ENCODE peak calls at places on chromosomes 1 and 21, in eight cellular contexts. W, N, D, C, Q, V, J and T are unnamed samples.

GRCh38 chr1:80656628-80657019 is 1144.1 kb upstream of the ADGRL2 start:
- DNase-seq in W (no peak), Q (no peak), D (no peak), V (peak), N (no peak), C (no peak), J (no peak), T (no peak)

GRCh38 chr1:108830119-108831008 is 26.5 kb downstream of the AKNAD1 start:
- DNase-seq in D (peak), V (peak), J (peak), W (peak), C (peak), Q (peak), N (peak), T (no peak)

GRCh38 chr1:172875892-172876291 is 174.8 kb downstream of the TNFSF18 start:
- DNase-seq in Q (no peak), D (no peak), J (no peak), V (no peak), C (no peak), N (no peak), W (no peak), T (no peak)

GRCh38 chr1:107572674-107573205 is 392.2 kb downstream of the VAV3 start:
- DNase-seq in C (no peak), D (no peak), J (peak), N (peak), W (peak), V (peak), Q (peak), T (no peak)

GRCh38 chr1:68128157-68128556 is 77.7 kb upstream of the DIRAS3 start:
- DNase-seq in Q (no peak), C (no peak), N (no peak), D (no peak), J (no peak), W (no peak), V (peak), T (no peak)

GRCh38 chr1:45775794-45776193 is 25.3 kb upstream of the IPP start:
- DNase-seq in C (no peak), N (no peak), Q (no peak), J (no peak), V (no peak), D (no peak), W (no peak), T (no peak)

GRCh38 chr1:169601096-169601881 is 15.0 kb upstream of the F5 start:
- DNase-seq in Q (no peak), N (no peak), C (no peak), J (no peak), W (no peak), V (peak), D (no peak), T (no peak)

GRCh38 chr1:168243636-168244212 is 17.9 kb downstream of the SFT2D2 start:
- DNase-seq in J (peak), D (no peak), C (no peak), Q (no peak), V (no peak), N (no peak), W (no peak), T (no peak)

GRCh38 chr1:170470121-170470520 is 61.8 kb upstream of the GORAB start:
- DNase-seq in J (no peak), D (no peak), Q (no peak), V (no peak), W (no peak), C (no peak), N (no peak), T (no peak)

GRCh38 chr1:30034105-30034626 is 689.2 kb downstream of the MATN1 start:
- DNase-seq in D (no peak), J (no peak), Q (no peak), V (no peak), W (no peak), N (no peak), C (no peak), T (no peak)

GRCh38 chr1:221741364-221741970 is 422 bp downstream of the DUSP10 start:
- DNase-seq in N (peak), C (peak), J (peak), D (peak), Q (peak), V (peak), W (peak), T (no peak)

GRCh38 chr1:67683736-67684525 is 1.1 kb upstream of the GADD45A start:
- DNase-seq in W (no peak), C (no peak), J (no peak), V (peak), D (peak), Q (peak), N (no peak), T (no peak)

GRCh38 chr1:232538224-232538942 is 91.5 kb downstream of the SIPA1L2 start:
- DNase-seq in W (no peak), V (peak), D (no peak), J (no peak), C (no peak), Q (no peak), N (no peak), T (no peak)

GRCh38 chr1:154404511-154404931 is 622 bp upstream of the IL6R start:
- DNase-seq in Q (no peak), N (no peak), D (no peak), W (peak), J (no peak), C (no peak), V (no peak), T (no peak)

GRCh38 chr1:117555806-117556205 is 50.0 kb upstream of the TENT5C start:
- DNase-seq in D (no peak), V (no peak), C (no peak), Q (no peak), W (no peak), J (no peak), N (no peak), T (no peak)

GRCh38 chr1:14696766-14697165 is 98.3 kb downstream of the KAZN start:
- DNase-seq in V (no peak), N (no peak), J (no peak), Q (no peak), D (no peak), C (no peak), W (no peak), T (no peak)

GRCh38 chr1:153260980-153261792 is 1.7 kb downstream of the LORICRIN start:
- DNase-seq in N (no peak), W (peak), J (no peak), C (no peak), V (no peak), D (no peak), Q (peak), T (no peak)

GRCh38 chr1:43774359-43774758 is 67.0 kb downstream of the ST3GAL3 start:
- DNase-seq in V (peak), N (no peak), Q (no peak), C (no peak), J (peak), W (no peak), D (no peak), T (no peak)

GRCh38 chr21:18603246-18603645 is 199.7 kb upstream of the TMPRSS15 start:
- DNase-seq in V (no peak), W (no peak), Q (no peak), C (no peak), N (no peak), J (no peak), D (no peak), T (no peak)

GRCh38 chr1:94037392-94038229 is 83.3 kb downstream of the ABCA4 start:
- DNase-seq in J (no peak), C (no peak), N (no peak), Q (no peak), V (no peak), D (no peak), W (no peak), T (no peak)

GRCh38 chr1:174815036-174815435 is 184.7 kb upstream of the CACYBP start:
- DNase-seq in D (no peak), J (no peak), N (no peak), Q (no peak), V (peak), C (no peak), W (no peak), T (no peak)

GRCh38 chr21:43209575-43210453 is 41.0 kb downstream of the CRYAA start:
- DNase-seq in N (no peak), Q (no peak), W (peak), V (peak), D (no peak), J (peak), C (peak), T (no peak)

GRCh38 chr1:22488319-22488718 is 36.7 kb downstream of the ZBTB40 start:
- DNase-seq in Q (no peak), C (no peak), N (no peak), J (no peak), D (no peak), V (peak), W (no peak), T (no peak)

GRCh38 chr1:181112071-181112929 is 23.8 kb downstream of the IER5 start:
- DNase-seq in D (peak), V (peak), J (peak), C (peak), W (peak), Q (peak), N (peak), T (no peak)

GRCh38 chr1:99992044-99992722 is 22.4 kb downstream of the SLC35A3 start:
- DNase-seq in V (no peak), W (no peak), C (no peak), D (no peak), J (no peak), N (no peak), Q (no peak), T (no peak)

GRCh38 chr1:248686815-248687214 is 15.8 kb downstream of the OR14I1 start:
- DNase-seq in N (no peak), Q (no peak), D (peak), W (no peak), V (no peak), C (no peak), J (no peak), T (no peak)

GRCh38 chr1:48859429-48859828 is 82.7 kb upstream of the BEND5 start:
- DNase-seq in J (no peak), N (no peak), V (no peak), W (no peak), D (no peak), C (no peak), Q (no peak), T (no peak)

GRCh38 chr1:196393742-196394141 is 214.5 kb downstream of the KCNT2 start:
- DNase-seq in N (no peak), J (peak), C (no peak), W (peak), V (peak), Q (peak), D (no peak), T (no peak)

GRCh38 chr1:27299385-27300252 is 22.3 kb upstream of the TMEM222 start:
- DNase-seq in J (peak), C (no peak), N (peak), Q (peak), D (peak), W (peak), V (peak), T (no peak)

GRCh38 chr1:225426395-225427248 is 1.2 kb downstream of the LBR start:
- DNase-seq in C (peak), J (no peak), W (peak), V (peak), Q (no peak), D (peak), N (peak), T (no peak)

DNA sequence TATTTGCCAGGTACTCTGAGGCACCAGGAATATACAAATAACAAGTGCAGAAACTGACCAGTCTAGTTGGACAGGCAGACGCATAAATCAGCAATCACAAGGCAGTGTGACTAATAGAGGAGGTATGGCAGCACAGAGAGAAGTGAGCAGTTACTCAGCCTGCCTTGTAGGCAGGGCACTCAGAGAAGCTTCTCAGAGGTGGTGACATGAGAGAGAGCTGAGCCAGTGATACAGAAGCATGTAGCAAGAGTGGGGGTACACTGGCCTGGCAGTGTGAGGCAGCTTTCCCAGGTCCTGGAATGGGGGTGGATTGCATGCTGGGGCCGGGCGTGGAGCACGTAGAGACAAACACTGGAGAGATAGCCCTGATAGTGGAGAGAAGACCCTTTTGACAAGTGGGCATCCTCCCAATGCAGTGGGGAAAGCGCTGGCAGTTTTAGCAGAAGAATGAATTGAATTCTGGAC is 7.8 kb downstream of the PHLDA3 start:
- DNase-seq in Q (peak), V (peak), N (peak), D (peak), C (peak), J (peak), W (peak), T (no peak)
- H3K4me3 ChIP-seq in Q (no peak), V (no peak), N (no peak), D (no peak), C (no peak), J (no peak), W (no peak), T (peak)

DNA sequence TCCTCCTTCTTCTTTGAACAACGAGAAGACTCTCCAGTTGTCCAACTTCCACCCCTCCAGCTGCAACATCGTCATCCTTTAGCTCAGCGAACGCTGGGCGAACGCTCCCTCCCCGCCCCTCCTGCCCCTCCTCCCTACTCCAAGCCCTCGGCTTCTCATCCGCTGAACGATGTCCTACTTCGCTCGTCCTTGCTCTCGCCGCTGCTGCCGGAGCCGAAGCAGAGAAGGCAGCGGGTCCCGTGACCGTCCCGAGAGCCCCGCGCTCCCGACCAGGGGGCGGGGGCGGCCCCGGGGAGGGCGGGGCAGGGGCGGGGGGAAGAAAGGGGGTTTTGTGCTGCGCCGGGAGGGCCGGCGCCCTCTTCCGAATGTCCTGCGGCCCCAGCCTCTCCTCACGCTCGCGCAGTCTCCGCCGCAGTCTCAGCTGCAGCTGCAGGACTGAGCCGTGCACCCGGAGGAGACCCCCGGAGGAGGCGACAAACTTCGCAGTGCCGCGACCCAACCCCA is at the start of gene BCAN:
- DNase-seq in Q (no peak), J (no peak), W (peak), V (peak), D (no peak), C (no peak), N (peak), T (no peak)
- TF ChIP-seq CTCF in Q (no peak), J (no peak), W (no peak), V (no peak), D (no peak), C (no peak), N (no peak), T (no peak)

GRCh38 chr1:36465731-36466369 is 1.7 kb upstream of the MRPS15 start:
- DNase-seq in W (no peak), N (no peak), J (no peak), V (no peak), C (peak), D (no peak), Q (no peak), T (no peak)

GRCh38 chr1:36463404-36463772 is 796 bp downstream of the MRPS15 start:
- DNase-seq in J (no peak), D (no peak), C (no peak), Q (no peak), V (no peak), W (no peak), N (no peak), T (no peak)

GRCh38 chr1:36466370-36467026 is 2.3 kb upstream of the MRPS15 start:
- DNase-seq in V (no peak), D (no peak), W (no peak), N (no peak), J (no peak), Q (no peak), C (peak), T (no peak)

GRCh38 chr1:36464605-36465393 is 615 bp upstream of the MRPS15 start:
- DNase-seq in D (no peak), Q (peak), N (no peak), C (no peak), V (peak), W (no peak), J (no peak), T (no peak)

GRCh38 chr1:36463773-36464604 is at the start of gene MRPS15:
- DNase-seq in J (peak), Q (peak), W (peak), D (peak), V (peak), N (peak), C (peak), T (peak)
- TF ChIP-seq POLR2A in J (peak), Q (peak), W (no peak), D (peak), V (peak), N (peak), C (peak), T (no peak)

GRCh38 chr1:229129306-229130027 is 141.4 kb upstream of the RAB4A start:
- DNase-seq in V (no peak), Q (no peak), C (no peak), D (peak), W (no peak), N (no peak), J (no peak), T (no peak)
- H3K4me3 ChIP-seq in V (no peak), Q (no peak), C (no peak), D (no peak), W (no peak), N (no peak), J (no peak), T (no peak)

GRCh38 chr1:50693829-50694228 is 266.2 kb downstream of the FAF1 start:
- DNase-seq in Q (no peak), N (no peak), D (no peak), J (no peak), V (no peak), W (no peak), C (no peak), T (no peak)

GRCh38 chr1:50699795-50700194 is 260.3 kb downstream of the FAF1 start:
- DNase-seq in J (no peak), W (no peak), C (no peak), D (no peak), V (no peak), N (no peak), Q (no peak), T (no peak)

GRCh38 chr1:50700226-50701020 is 259.6 kb downstream of the FAF1 start:
- DNase-seq in W (no peak), J (no peak), D (no peak), Q (no peak), N (no peak), C (no peak), V (no peak), T (no peak)

GRCh38 chr1:50701706-50702317 is 258.3 kb downstream of the FAF1 start:
- DNase-seq in W (no peak), J (no peak), C (no peak), V (no peak), N (no peak), D (no peak), Q (no peak), T (no peak)

DNA sequence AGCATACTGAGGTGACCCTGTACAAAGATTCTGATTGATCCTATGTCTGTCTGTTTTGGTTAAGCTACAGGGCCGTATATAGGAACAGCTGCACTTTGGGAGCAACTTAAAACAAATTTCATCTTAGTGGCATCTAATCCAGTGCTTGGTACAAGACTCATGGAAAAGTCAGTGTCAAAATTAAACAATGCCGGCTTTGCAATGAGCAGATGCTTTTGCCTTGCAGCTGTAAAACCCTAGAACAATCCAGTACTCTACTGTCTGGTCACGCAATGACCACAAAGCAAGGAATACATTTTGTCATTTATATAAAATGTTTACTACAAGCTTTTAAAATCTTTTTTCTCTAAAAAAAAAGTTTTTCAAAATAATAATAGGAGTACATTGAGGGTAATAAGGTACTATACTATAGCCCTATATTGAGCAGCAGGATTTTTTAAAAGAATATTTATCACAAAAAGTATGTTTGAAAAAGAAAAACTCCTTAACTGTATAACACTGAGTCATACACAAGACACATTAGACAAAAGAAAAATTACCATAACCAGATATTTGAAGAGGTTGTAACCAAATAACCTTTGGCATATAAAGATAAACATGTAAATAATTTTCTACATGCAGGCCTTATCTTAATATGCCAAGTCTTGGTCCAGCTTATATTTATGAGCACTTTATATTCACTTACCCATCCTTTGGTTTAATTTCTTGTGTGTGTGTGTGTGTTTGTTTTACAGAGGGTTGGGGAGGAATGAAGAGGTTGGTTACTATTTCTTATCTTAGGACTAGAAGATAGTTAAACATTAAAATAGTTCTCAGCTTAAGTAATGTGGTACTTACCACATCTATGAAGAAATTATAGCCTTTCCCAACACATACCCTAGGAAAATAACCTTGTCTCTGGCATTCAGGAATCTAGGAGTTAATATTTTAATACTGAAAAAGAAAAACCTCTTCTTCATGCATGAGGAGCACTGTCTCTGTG is 262.3 kb downstream of the FAF1 start:
- DNase-seq in J (no peak), V (peak), Q (no peak), D (no peak), N (no peak), C (no peak), W (no peak), T (no peak)
- TF ChIP-seq CTCF in J (no peak), V (no peak), Q (no peak), D (no peak), N (no peak), C (no peak), W (no peak), T (no peak)